ENCODE peak calls at places on chromosome 11, in seven cellular contexts. C is HuH-7.5; R is lower lobe of right lung; P is NCI-H1092 treated with DMSO at 0.1 percent for 48 hours; W is HS-5; Q is adrenal gland; E is stimulated activated CD4-positive, alpha-beta T cell treated with anti-CD3 and anti-CD28 coated beads, TNF-alpha, amount 100 ng/mL, for 48 hours. M is an unnamed sample.

GRCh38 chr11:86548278-86548917 is 124.0 kb downstream of the ME3 start:
- DNase-seq in E (no peak), C (no peak), P (no peak), W (no peak), R (no peak), Q (peak), M (no peak)

GRCh38 chr11:97909544-97910394 is 1111.0 kb upstream of the CNTN5 start:
- DNase-seq in R (no peak), C (no peak), P (no peak), Q (no peak), W (no peak), E (no peak), M (no peak)

GRCh38 chr11:103499710-103500340 is 390.6 kb downstream of the DYNC2H1 start:
- DNase-seq in C (no peak), W (no peak), E (no peak), R (no peak), Q (no peak), P (no peak), M (no peak)

GRCh38 chr11:112467721-112468120 is 207.1 kb upstream of the PLET1 start:
- DNase-seq in C (no peak), E (no peak), Q (no peak), W (no peak), P (no peak), R (no peak), M (no peak)

GRCh38 chr11:101129203-101129943 is at the start of gene PGR:
- DNase-seq in R (peak), C (no peak), W (no peak), E (no peak), Q (peak), P (no peak), M (no peak)

GRCh38 chr11:71301858-71302533 is 49.6 kb upstream of the SHANK2 start:
- DNase-seq in E (no peak), R (no peak), C (no peak), W (no peak), P (no peak), Q (no peak), M (no peak)

GRCh38 chr11:1573077-1573846 is 1.2 kb upstream of the DUSP8 start:
- DNase-seq in Q (peak), W (no peak), R (no peak), C (no peak), P (no peak), E (no peak), M (no peak)

GRCh38 chr11:79727221-79727620 is 286.4 kb upstream of the TENM4 start:
- DNase-seq in E (no peak), P (no peak), Q (no peak), W (no peak), C (no peak), R (no peak), M (no peak)

GRCh38 chr11:69657911-69658605 is 17.1 kb downstream of the LTO1 start:
- DNase-seq in E (no peak), P (no peak), Q (no peak), C (no peak), W (no peak), R (peak), M (no peak)

GRCh38 chr11:46666516-46666915 is 33.9 kb downstream of the ARHGAP1 start:
- DNase-seq in Q (no peak), C (no peak), R (no peak), E (no peak), P (no peak), W (no peak), M (no peak)

GRCh38 chr11:19995131-19995530 is 165.1 kb downstream of the DBX1 start:
- DNase-seq in P (no peak), Q (peak), E (no peak), R (no peak), W (peak), C (no peak), M (no peak)

GRCh38 chr11:106231591-106231990 is 154.1 kb downstream of the AASDHPPT start:
- DNase-seq in P (no peak), Q (no peak), W (no peak), E (no peak), R (no peak), C (no peak), M (no peak)

GRCh38 chr11:68340784-68341556 is 28.6 kb downstream of the LRP5 start:
- DNase-seq in E (no peak), P (no peak), Q (no peak), C (no peak), R (no peak), W (no peak), M (no peak)

GRCh38 chr11:59510917-59511589 is at the start of gene OR4D9:
- DNase-seq in C (no peak), W (no peak), E (no peak), P (no peak), Q (no peak), R (no peak), M (no peak)

GRCh38 chr11:71252434-71252781 is at the start of gene SHANK2:
- DNase-seq in C (peak), Q (no peak), E (no peak), W (no peak), R (peak), P (no peak), M (no peak)

GRCh38 chr11:267491-267994 is 10.7 kb upstream of the NLRP6 start:
- DNase-seq in R (peak), W (no peak), E (no peak), Q (no peak), P (no peak), C (no peak), M (peak)

GRCh38 chr11:121714356-121714755 is 261.6 kb upstream of the SORL1-AS1 start:
- DNase-seq in W (no peak), R (no peak), Q (no peak), E (no peak), C (no peak), P (no peak), M (no peak)

GRCh38 chr11:63573881-63574855 is 11.0 kb upstream of the PLAAT2 start:
- DNase-seq in E (no peak), Q (peak), W (no peak), P (no peak), R (no peak), C (no peak), M (no peak)

M was measured in stimulated activated effector memory CD8-positive, alpha-beta T cell treated with anti-CD3 and anti-CD28 coated beads, Interleukin-12 subunit alpha, Interleukin-12 subunit beta, amount 100 ng/mL, for 72 hours.